ENCODE peak calls at places on chromosome 10, in five cellular contexts. D is stimulated activated CD4-positive, alpha-beta T cell treated with anti-CD3 and anti-CD28 coated beads, TNF-alpha, amount 100 ng/mL, for 4 hours; L is CD8-positive, alpha-beta memory T cell; Z is GM18507; I is M059J. Q is an unnamed sample.

GRCh38 chr10:98613446-98613845 is 166.7 kb upstream of the HPS1 start:
- DNase-seq in D (no peak), L (no peak), Z (no peak), I (no peak), Q (no peak)

GRCh38 chr10:35795131-35795819 is 153.2 kb upstream of the FZD8 start:
- DNase-seq in D (no peak), L (no peak), Z (no peak), I (peak), Q (no peak)

GRCh38 chr10:44327461-44327860 is 57.4 kb downstream of the CXCL12 start:
- DNase-seq in D (no peak), L (no peak), Z (no peak), I (no peak), Q (no peak)

GRCh38 chr10:49606981-49607535 is 3.1 kb upstream of the SLC18A3 start:
- DNase-seq in D (peak), L (peak), Z (peak), I (peak), Q (peak)

GRCh38 chr10:62851449-62851848 is 35.3 kb upstream of the EGR2 start:
- DNase-seq in D (no peak), L (no peak), Z (no peak), I (no peak), Q (no peak)

GRCh38 chr10:29517352-29517923 is 117.3 kb downstream of the SVIL start:
- DNase-seq in D (no peak), L (no peak), Z (no peak), I (peak), Q (no peak)

GRCh38 chr10:22894714-22895113 is 33.1 kb upstream of the ARMC3 start:
- DNase-seq in D (no peak), L (no peak), Z (no peak), I (peak), Q (no peak)

GRCh38 chr10:95401704-95402469 is 111.1 kb upstream of the PDLIM1 start:
- DNase-seq in D (no peak), L (no peak), Z (no peak), I (peak), Q (no peak)

GRCh38 chr10:1553951-1554350 is 183.4 kb downstream of the ADARB2 start:
- DNase-seq in D (no peak), L (no peak), Z (no peak), I (no peak), Q (no peak)

GRCh38 chr10:110498982-110499795 is 1.5 kb downstream of the DUSP5 start:
- DNase-seq in D (no peak), L (peak), Z (no peak), I (peak), Q (no peak)

GRCh38 chr10:28496481-28496961 is 36.4 kb upstream of the WAC start:
- DNase-seq in D (no peak), L (no peak), Z (no peak), I (peak), Q (no peak)

GRCh38 chr10:54660397-54660796 is 140.6 kb downstream of the PCDH15 start:
- DNase-seq in D (no peak), L (no peak), Z (no peak), I (no peak), Q (no peak)

GRCh38 chr10:70119623-70120022 is 13.0 kb downstream of the AIFM2 start:
- DNase-seq in D (no peak), L (no peak), Z (no peak), I (no peak), Q (no peak)

GRCh38 chr10:89937494-89937893 is 236.1 kb downstream of the KIF20B start:
- DNase-seq in D (no peak), L (no peak), Z (no peak), I (no peak), Q (no peak)

GRCh38 chr10:35328404-35329037 is 7.8 kb upstream of the CCNY start:
- DNase-seq in D (no peak), L (no peak), Z (no peak), I (peak), Q (no peak)

GRCh38 chr10:43380610-43381222 is 9.3 kb downstream of the FXYD4 start:
- DNase-seq in D (no peak), L (no peak), Z (no peak), I (no peak), Q (no peak)

GRCh38 chr10:100828744-100829102 is 83.3 kb downstream of the PAX2 start:
- DNase-seq in D (no peak), L (no peak), Z (no peak), I (peak), Q (peak)

GRCh38 chr10:25678666-25679065 is 255.4 kb upstream of the MYO3A start:
- DNase-seq in D (no peak), L (no peak), Z (no peak), I (no peak), Q (no peak)

GRCh38 chr10:131453772-131454634 is 142.5 kb upstream of the TCERG1L start:
- DNase-seq in D (no peak), L (no peak), Z (no peak), I (peak), Q (no peak)

GRCh38 chr10:125130886-125131285 is 29.5 kb downstream of the CTBP2 start:
- DNase-seq in D (no peak), L (no peak), Z (no peak), I (no peak), Q (no peak)

GRCh38 chr10:128792426-128793140 is 666.4 kb upstream of the MKI67 start:
- DNase-seq in D (no peak), L (no peak), Z (no peak), I (no peak), Q (no peak)

GRCh38 chr10:541750-542371 is 147.6 kb downstream of the DIP2C start:
- DNase-seq in D (no peak), L (no peak), Z (peak), I (no peak), Q (no peak)

GRCh38 chr10:114542373-114542772 is 115.7 kb downstream of the ABLIM1 start:
- DNase-seq in D (no peak), L (no peak), Z (no peak), I (no peak), Q (no peak)

Q was measured in GM12892.